ENCODE peak calls at places on chromosomes 7 and 10, in nine cellular contexts. K is colonic mucosa, Y is body of pancreas, S is GM23338, N is H9, P is tibial artery, L is mammary epithelial cell, M is dorsolateral prefrontal cortex, C is A549. E is an unnamed sample.

GRCh38 chr7:73556208-73557107 is 1.0 kb downstream of the BCL7B start:
- DNase-seq in K (no peak), Y (no peak), S (no peak), N (no peak), P (no peak), L (no peak), M (no peak), C (no peak), E (no peak)

GRCh38 chr10:80289451-80290287 is at the start of gene MAT1A:
- DNase-seq in K (peak), Y (peak), S (peak), N (peak), P (no peak), L (peak), M (no peak), C (peak), E (no peak)

GRCh38 chr7:115980175-115980574 is 50.4 kb downstream of the TFEC start:
- DNase-seq in K (no peak), Y (no peak), S (no peak), N (no peak), P (no peak), L (no peak), M (no peak), C (no peak), E (no peak)

GRCh38 chr7:137664846-137665245 is 181.9 kb downstream of the DGKI start:
- DNase-seq in K (no peak), Y (no peak), S (no peak), N (no peak), P (no peak), L (no peak), M (no peak), C (no peak), E (no peak)

GRCh38 chr7:155285423-155286220 is 12.1 kb upstream of the INSIG1 start:
- DNase-seq in K (no peak), Y (no peak), S (no peak), N (no peak), P (no peak), L (no peak), M (peak), C (no peak), E (no peak)

GRCh38 chr10:91462423-91462822 is 52.3 kb downstream of the HECTD2 start:
- DNase-seq in K (no peak), Y (no peak), S (no peak), N (no peak), P (no peak), L (no peak), M (no peak), C (no peak), E (no peak)

GRCh38 chr7:144516729-144517128 is 113.2 kb upstream of the NOBOX start:
- DNase-seq in K (no peak), Y (no peak), S (peak), N (no peak), P (no peak), L (no peak), M (no peak), C (no peak), E (no peak)

GRCh38 chr7:42107484-42107883 is 129.5 kb downstream of the GLI3 start:
- DNase-seq in K (no peak), Y (no peak), S (peak), N (peak), P (no peak), L (no peak), M (no peak), C (no peak), E (no peak)

GRCh38 chr7:408651-409343 is 110.8 kb downstream of the PDGFA start:
- DNase-seq in K (no peak), Y (no peak), S (no peak), N (peak), P (peak), L (no peak), M (no peak), C (no peak), E (no peak)

GRCh38 chr7:118239014-118239413 is 14.5 kb downstream of the ANKRD7 start:
- DNase-seq in K (no peak), Y (no peak), S (peak), N (peak), P (no peak), L (no peak), M (no peak), C (no peak), E (no peak)

GRCh38 chr10:27628631-27629030 is 117.0 kb downstream of the MKX start:
- DNase-seq in K (no peak), Y (no peak), S (no peak), N (no peak), P (no peak), L (no peak), M (no peak), C (no peak), E (no peak)

GRCh38 chr10:50326757-50327701 is 75.7 kb upstream of the ASAH2 start:
- DNase-seq in K (no peak), Y (no peak), S (no peak), N (no peak), P (no peak), L (peak), M (no peak), C (peak), E (peak)

GRCh38 chr10:85971494-85971893 is 395.1 kb downstream of the GRID1 start:
- DNase-seq in K (no peak), Y (no peak), S (no peak), N (no peak), P (no peak), L (no peak), M (no peak), C (no peak), E (no peak)

GRCh38 chr10:111281516-111281915 is 204.7 kb downstream of the ADRA2A start:
- DNase-seq in K (no peak), Y (peak), S (peak), N (peak), P (no peak), L (peak), M (no peak), C (peak), E (no peak)
- TF ChIP-seq CTCF in K (no peak), Y (peak), S (peak), N (peak), P (no peak), L (no peak), M (peak), C (peak), E (peak)

GRCh38 chr7:44140341-44140740 is 791 bp downstream of the MYL7 start:
- DNase-seq in K (no peak), Y (no peak), S (no peak), N (no peak), P (no peak), L (no peak), M (no peak), C (no peak), E (no peak)

GRCh38 chr7:44139311-44140010 is 1.7 kb downstream of the MYL7 start:
- DNase-seq in K (no peak), Y (no peak), S (no peak), N (no peak), P (no peak), L (no peak), M (no peak), C (no peak), E (no peak)

GRCh38 chr7:44141221-44141850 is at the start of gene MYL7:
- DNase-seq in K (no peak), Y (no peak), S (no peak), N (no peak), P (no peak), L (no peak), M (no peak), C (no peak), E (no peak)

GRCh38 chr7:44136731-44137130 is 4.4 kb downstream of the MYL7 start:
- DNase-seq in K (no peak), Y (no peak), S (no peak), N (no peak), P (no peak), L (no peak), M (no peak), C (no peak), E (no peak)

DNA sequence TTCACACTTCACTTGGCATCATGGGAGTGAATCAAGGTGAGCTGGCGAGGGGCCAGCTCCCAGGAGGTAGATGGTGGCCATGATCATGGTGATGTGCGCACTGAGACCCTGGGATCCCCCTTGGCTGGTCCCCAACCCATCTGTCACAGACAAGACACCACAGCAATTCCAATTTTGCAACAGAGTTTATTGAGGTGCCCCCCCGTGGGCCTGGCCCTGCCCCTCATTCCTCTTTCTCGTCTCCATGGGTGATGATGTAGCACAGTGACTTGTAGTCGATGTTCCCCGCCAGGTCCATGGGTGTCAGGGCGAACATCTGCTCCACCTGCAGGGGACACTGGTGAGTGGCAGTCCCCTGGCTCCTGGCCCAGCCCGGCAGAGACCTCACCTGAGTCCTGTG is 2.4 kb downstream of the MYL7 start:
- DNase-seq in K (no peak), Y (peak), S (no peak), N (no peak), P (no peak), L (no peak), M (no peak), C (no peak), E (no peak)
- TF ChIP-seq CTCF in K (no peak), Y (no peak), S (no peak), N (no peak), P (no peak), L (no peak), M (no peak), C (no peak), E (no peak)

GRCh38 chr7:54664235-54665228 is 94.5 kb downstream of the SEC61G start:
- DNase-seq in K (peak), Y (peak), S (peak), N (peak), P (no peak), L (peak), M (peak), C (peak), E (no peak)
- TF ChIP-seq CTCF in K (peak), Y (no peak), S (peak), N (peak), P (no peak), L (peak), M (peak), C (peak), E (peak)

DNA sequence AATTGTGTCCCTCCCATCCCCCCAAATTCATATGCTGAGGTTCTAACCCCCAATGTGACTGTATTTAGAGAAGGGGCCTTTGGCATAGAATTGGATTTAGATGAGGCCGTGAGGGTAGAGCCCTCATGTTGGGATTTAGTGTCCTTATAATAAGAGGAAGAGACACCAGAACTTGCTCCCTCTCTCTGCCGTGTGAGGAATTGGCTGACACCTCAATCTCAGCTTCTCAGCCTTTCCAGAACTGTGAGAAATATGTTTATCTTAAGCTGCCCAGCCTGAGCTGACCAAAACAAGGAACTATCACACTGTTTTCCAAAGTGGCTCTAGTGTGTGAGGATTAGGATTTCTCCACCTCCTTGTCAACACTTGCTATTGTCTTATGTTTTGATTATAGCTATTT is 400.0 kb upstream of the FZD8 start:
- DNase-seq in K (no peak), Y (no peak), S (peak), N (no peak), P (no peak), L (no peak), M (no peak), C (peak), E (no peak)
- TF ChIP-seq CTCF in K (no peak), Y (no peak), S (peak), N (peak), P (no peak), L (no peak), M (no peak), C (no peak), E (no peak)

GRCh38 chr10:60908896-60909295 is 35.1 kb downstream of the RHOBTB1 start:
- DNase-seq in K (no peak), Y (no peak), S (no peak), N (no peak), P (no peak), L (no peak), M (no peak), C (no peak), E (no peak)
- TF ChIP-seq CTCF in K (no peak), Y (no peak), S (no peak), N (no peak), P (no peak), L (no peak), M (no peak), C (no peak), E (no peak)

GRCh38 chr7:157525501-157525915 is 188.7 kb downstream of the DNAJB6 start:
- DNase-seq in K (no peak), Y (no peak), S (no peak), N (no peak), P (no peak), L (no peak), M (no peak), C (peak), E (no peak)
- TF ChIP-seq CTCF in K (no peak), Y (no peak), S (no peak), N (no peak), P (no peak), L (no peak), M (no peak), C (no peak), E (no peak)

DNA sequence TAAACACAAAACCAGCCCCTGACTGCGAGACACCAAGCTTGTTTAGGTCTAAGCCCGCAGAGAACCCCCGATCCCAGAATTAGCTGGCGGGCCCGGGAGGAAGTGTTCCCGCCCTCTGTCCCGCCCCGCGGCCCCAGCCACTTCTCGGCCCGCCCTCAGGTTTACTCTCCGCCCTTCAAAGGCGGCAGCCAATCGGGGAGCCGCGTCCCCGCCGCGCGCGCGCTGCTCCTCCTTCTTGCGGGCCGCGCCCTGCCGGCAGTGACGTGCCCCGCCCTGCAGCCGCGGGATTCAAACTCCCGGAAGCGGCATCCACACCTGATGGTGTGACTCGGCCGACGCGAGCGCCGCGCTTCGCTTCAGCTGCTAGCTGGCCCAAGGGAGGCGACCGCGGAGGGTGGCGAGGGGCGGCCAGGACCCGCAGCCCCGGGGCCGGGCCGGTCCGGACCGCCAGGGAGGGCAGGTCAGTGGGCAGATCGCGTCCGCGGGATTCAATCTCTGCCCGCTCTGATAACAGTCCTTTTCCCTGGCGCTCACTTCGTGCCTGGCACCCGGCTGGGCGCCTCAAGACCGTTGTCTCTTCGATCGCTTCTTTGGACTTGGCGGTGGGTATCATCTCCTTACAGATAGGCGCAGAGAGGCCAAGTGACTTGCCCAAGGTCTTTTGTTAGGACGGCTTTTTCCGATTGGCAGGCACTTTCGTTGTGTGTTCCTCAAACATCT is at the start of gene CEP55:
- DNase-seq in K (peak), Y (peak), S (peak), N (peak), P (peak), L (peak), M (peak), C (peak), E (peak)
- TF ChIP-seq CTCF in K (no peak), Y (no peak), S (no peak), N (no peak), P (no peak), L (no peak), M (peak), C (no peak), E (no peak)

DNA sequence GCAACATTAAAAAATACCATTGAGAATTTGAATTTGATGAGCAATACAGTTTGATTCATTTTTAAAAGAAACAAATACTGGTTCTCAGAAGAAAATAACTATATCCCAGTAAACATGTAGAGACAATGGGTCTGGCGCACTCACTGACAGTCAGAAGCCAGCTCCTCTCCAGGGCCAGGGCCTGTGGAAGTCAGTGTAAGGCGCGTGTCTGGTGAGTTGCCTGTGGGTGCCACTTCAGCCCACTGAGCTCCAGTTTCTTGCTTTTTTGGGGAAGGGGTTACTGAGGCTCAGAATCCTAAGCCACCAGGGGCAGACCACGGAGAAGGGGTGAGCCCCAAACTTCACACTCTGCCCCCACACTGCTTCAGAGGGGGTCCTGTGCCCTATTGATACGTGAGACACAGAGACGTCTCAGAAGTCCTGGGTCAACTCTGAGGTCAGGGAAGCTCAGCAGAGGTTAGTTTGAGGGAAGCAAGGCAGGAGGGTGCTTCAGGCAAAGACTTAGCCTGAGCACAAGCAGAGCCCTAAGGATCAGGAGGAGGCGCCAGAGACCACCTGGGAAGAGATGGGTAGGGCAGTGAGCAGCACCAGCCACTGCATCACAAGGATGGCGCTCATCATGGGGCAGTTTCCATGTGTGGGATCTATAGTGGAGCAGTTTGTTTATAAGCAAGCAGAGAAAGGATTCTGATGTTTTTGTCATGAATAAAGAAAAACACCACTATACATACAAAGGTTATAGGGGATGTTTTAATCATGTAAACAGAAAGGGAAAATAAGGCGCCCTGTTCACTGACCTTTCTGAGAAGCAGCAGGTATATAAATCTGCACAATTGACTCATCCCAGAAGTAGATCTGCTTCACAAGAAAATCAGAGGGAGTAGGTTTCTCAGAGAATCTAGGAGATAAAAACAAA is 95.7 kb downstream of the PKD1L1 start:
- DNase-seq in K (no peak), Y (no peak), S (peak), N (peak), P (no peak), L (no peak), M (no peak), C (peak), E (no peak)
- TF ChIP-seq CTCF in K (no peak), Y (no peak), S (peak), N (peak), P (no peak), L (peak), M (no peak), C (no peak), E (no peak)

DNA sequence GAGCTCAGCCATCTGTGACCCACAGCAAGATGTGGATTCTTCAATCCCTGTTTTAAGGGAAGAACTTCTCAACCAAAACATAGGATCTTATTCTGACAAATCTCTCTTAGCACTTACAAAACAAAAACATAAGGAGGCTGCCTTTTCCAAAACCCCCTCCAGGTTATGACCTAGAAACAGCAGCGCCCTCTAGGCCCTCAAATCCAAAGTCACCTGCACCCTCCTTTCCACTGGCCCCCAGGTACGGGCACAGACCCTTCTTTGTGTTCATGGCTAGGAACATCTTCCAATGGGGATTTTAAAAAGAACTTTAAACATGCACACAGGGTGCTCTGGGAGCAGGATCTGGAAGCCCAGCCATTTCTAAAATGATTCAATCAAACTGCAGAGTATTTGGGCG is 100.2 kb downstream of the FGFR2 start:
- DNase-seq in K (no peak), Y (no peak), S (peak), N (no peak), P (no peak), L (no peak), M (no peak), C (no peak), E (no peak)
- TF ChIP-seq CTCF in K (no peak), Y (no peak), S (peak), N (peak), P (no peak), L (no peak), M (no peak), C (no peak), E (no peak)

GRCh38 chr10:112515852-112516251 is 68.8 kb downstream of the VTI1A start:
- DNase-seq in K (no peak), Y (no peak), S (no peak), N (no peak), P (no peak), L (no peak), M (no peak), C (no peak), E (no peak)

GRCh38 chr10:112515126-112515525 is 68.1 kb downstream of the VTI1A start:
- DNase-seq in K (no peak), Y (no peak), S (no peak), N (no peak), P (no peak), L (no peak), M (no peak), C (no peak), E (no peak)

GRCh38 chr10:112520864-112521263 is 73.8 kb downstream of the VTI1A start:
- DNase-seq in K (no peak), Y (no peak), S (no peak), N (no peak), P (no peak), L (no peak), M (no peak), C (no peak), E (no peak)

GRCh38 chr10:112519129-112519761 is 72.2 kb downstream of the VTI1A start:
- DNase-seq in K (peak), Y (no peak), S (no peak), N (no peak), P (no peak), L (peak), M (no peak), C (peak), E (no peak)

GRCh38 chr10:112517381-112517976 is 70.5 kb downstream of the VTI1A start:
- DNase-seq in K (no peak), Y (peak), S (no peak), N (no peak), P (no peak), L (peak), M (no peak), C (peak), E (no peak)
- TF ChIP-seq CTCF in K (no peak), Y (no peak), S (no peak), N (no peak), P (no peak), L (no peak), M (no peak), C (no peak), E (no peak)

E was measured in astrocyte of the cerebellum.